ENCODE peak calls at places on chromosomes 7 and 10, in six cellular contexts. One of them, this sample, is unnamed.

GRCh38 chr10:397321-398068 is 262.2 kb downstream of the ZMYND11 start:
- DNase-seq in activated T-cell treated with anti-CD3 and anti-CD28 coated beads for 24 hours: no peak
- DNase-seq in cardiac fibroblast: no peak
- DNase-seq in Caco-2: no peak
- DNase-seq in pancreas: no peak
- DNase-seq in astrocyte of the spinal cord: no peak
- DNase-seq in this sample: no peak

GRCh38 chr10:49171326-49172140 is 16.7 kb downstream of the TMEM273 start:
- DNase-seq in activated T-cell treated with anti-CD3 and anti-CD28 coated beads for 24 hours: no peak
- DNase-seq in cardiac fibroblast: no peak
- DNase-seq in Caco-2: no peak
- DNase-seq in pancreas: no peak
- DNase-seq in astrocyte of the spinal cord: no peak
- DNase-seq in this sample: no peak

GRCh38 chr7:89003619-89003956 is 208.1 kb upstream of the TEX47 start:
- DNase-seq in activated T-cell treated with anti-CD3 and anti-CD28 coated beads for 24 hours: no peak
- DNase-seq in cardiac fibroblast: no peak
- DNase-seq in Caco-2: no peak
- DNase-seq in pancreas: no peak
- DNase-seq in astrocyte of the spinal cord: no peak
- DNase-seq in this sample: no peak

GRCh38 chr10:8998751-8999150 is 944.3 kb downstream of the GATA3 start:
- DNase-seq in activated T-cell treated with anti-CD3 and anti-CD28 coated beads for 24 hours: no peak
- DNase-seq in cardiac fibroblast: no peak
- DNase-seq in Caco-2: no peak
- DNase-seq in pancreas: no peak
- DNase-seq in astrocyte of the spinal cord: peak; percentile 13
- DNase-seq in this sample: no peak

GRCh38 chr7:55980266-55980665 is 15.9 kb downstream of the NIPSNAP2 start:
- DNase-seq in activated T-cell treated with anti-CD3 and anti-CD28 coated beads for 24 hours: no peak
- DNase-seq in cardiac fibroblast: no peak
- DNase-seq in Caco-2: no peak
- DNase-seq in pancreas: no peak
- DNase-seq in astrocyte of the spinal cord: no peak
- DNase-seq in this sample: no peak

GRCh38 chr7:32694182-32694581 is 197.4 kb downstream of the KBTBD2 start:
- DNase-seq in activated T-cell treated with anti-CD3 and anti-CD28 coated beads for 24 hours: no peak
- DNase-seq in cardiac fibroblast: no peak
- DNase-seq in Caco-2: no peak
- DNase-seq in pancreas: no peak
- DNase-seq in astrocyte of the spinal cord: no peak
- DNase-seq in this sample: no peak

GRCh38 chr10:78063236-78063635 is 29.6 kb downstream of the RPS24 start:
- DNase-seq in activated T-cell treated with anti-CD3 and anti-CD28 coated beads for 24 hours: no peak
- DNase-seq in cardiac fibroblast: no peak
- DNase-seq in Caco-2: no peak
- DNase-seq in pancreas: no peak
- DNase-seq in astrocyte of the spinal cord: no peak
- DNase-seq in this sample: no peak

GRCh38 chr10:87095241-87095945 is 387 bp downstream of the SHLD2 start:
- DNase-seq in activated T-cell treated with anti-CD3 and anti-CD28 coated beads for 24 hours: peak; percentile 64
- DNase-seq in cardiac fibroblast: peak; percentile 93
- DNase-seq in Caco-2: peak; percentile 91
- DNase-seq in pancreas: peak; percentile 78
- DNase-seq in astrocyte of the spinal cord: peak; percentile 86
- DNase-seq in this sample: peak; percentile 80

GRCh38 chr10:36647540-36647939 is 477.9 kb upstream of the ANKRD30A start:
- DNase-seq in activated T-cell treated with anti-CD3 and anti-CD28 coated beads for 24 hours: no peak
- DNase-seq in cardiac fibroblast: no peak
- DNase-seq in Caco-2: no peak
- DNase-seq in pancreas: no peak
- DNase-seq in astrocyte of the spinal cord: no peak
- DNase-seq in this sample: no peak

GRCh38 chr10:21100871-21101514 is 203.9 kb upstream of the NEBL start:
- DNase-seq in activated T-cell treated with anti-CD3 and anti-CD28 coated beads for 24 hours: no peak
- DNase-seq in cardiac fibroblast: peak; percentile 77
- DNase-seq in Caco-2: no peak
- DNase-seq in pancreas: no peak
- DNase-seq in astrocyte of the spinal cord: peak; percentile 87
- DNase-seq in this sample: no peak

GRCh38 chr10:93080350-93081046 is 6.8 kb downstream of the CYP26A1 start:
- DNase-seq in activated T-cell treated with anti-CD3 and anti-CD28 coated beads for 24 hours: peak; percentile 36
- DNase-seq in cardiac fibroblast: peak; percentile 59
- DNase-seq in Caco-2: peak; percentile 72
- DNase-seq in pancreas: no peak
- DNase-seq in astrocyte of the spinal cord: peak; percentile 44
- DNase-seq in this sample: peak; percentile 37

GRCh38 chr10:126387931-126388911 is at the start of gene ADAM12:
- DNase-seq in activated T-cell treated with anti-CD3 and anti-CD28 coated beads for 24 hours: no peak
- DNase-seq in cardiac fibroblast: peak; percentile 77
- DNase-seq in Caco-2: no peak
- DNase-seq in pancreas: no peak
- DNase-seq in astrocyte of the spinal cord: peak; percentile 85
- DNase-seq in this sample: peak; percentile 68

GRCh38 chr7:144738708-144739314 is 97.0 kb downstream of the TPK1 start:
- DNase-seq in activated T-cell treated with anti-CD3 and anti-CD28 coated beads for 24 hours: no peak
- DNase-seq in cardiac fibroblast: peak; percentile 54
- DNase-seq in Caco-2: peak; percentile 32
- DNase-seq in pancreas: no peak
- DNase-seq in astrocyte of the spinal cord: peak; percentile 31
- DNase-seq in this sample: no peak